ENCODE peak calls at places on chromosome 15, in four cellular contexts. N, Q, T and G are unnamed samples.

GRCh38 chr15:99909914-99910313 is 176.7 kb upstream of the LYSMD4 start:
- DNase-seq in Q (no peak), N (peak; percentile 29), T (no peak), G (no peak)

GRCh38 chr15:20353966-20354883 is 187.4 kb downstream of the GOLGA6L6 start:
- DNase-seq in T (no peak), Q (no peak), N (no peak), G (peak; percentile 53)

GRCh38 chr15:31297880-31298456 is 28.7 kb upstream of the KLF13 start:
- DNase-seq in T (no peak), Q (no peak), N (peak; percentile 21), G (peak; percentile 57)

GRCh38 chr15:38699633-38700230 is 135.1 kb upstream of the RASGRP1 start:
- DNase-seq in T (peak; percentile 50), N (peak; percentile 79), Q (peak; percentile 63), G (no peak)

GRCh38 chr15:101017041-101017754 is 98.0 kb downstream of the LRRK1 start:
- DNase-seq in Q (no peak), N (peak; percentile 38), T (no peak), G (no peak)

GRCh38 chr15:88604972-88605506 is 16.1 kb upstream of the AEN start:
- DNase-seq in T (no peak), N (no peak), Q (no peak), G (no peak)

GRCh38 chr15:72515591-72516389 is 41.7 kb downstream of the ARIH1 start:
- DNase-seq in N (no peak), T (no peak), Q (peak; percentile 49), G (no peak)

GRCh38 chr15:40770147-40770721 is 454 bp downstream of the C15orf62 start:
- DNase-seq in Q (no peak), N (no peak), T (no peak), G (no peak)

GRCh38 chr15:81387629-81388430 is 13.8 kb upstream of the TMC3 start:
- DNase-seq in Q (no peak), N (no peak), T (no peak), G (no peak)

GRCh38 chr15:80160570-80161156 is 7.9 kb downstream of the FAH start:
- DNase-seq in Q (peak; percentile 96), T (no peak), N (peak; percentile 91), G (peak; percentile 89)

GRCh38 chr15:52186651-52187486 is 4.3 kb downstream of the GNB5 start:
- DNase-seq in T (no peak), N (no peak), Q (no peak), G (no peak)

GRCh38 chr15:85504739-85505676 is 124.6 kb downstream of the AKAP13 start:
- DNase-seq in Q (peak; percentile 78), N (peak; percentile 56), T (peak; percentile 49), G (peak; percentile 48)

GRCh38 chr15:100596792-100597191 is 5.2 kb downstream of the LINS1 start:
- DNase-seq in T (no peak), N (peak; percentile 95), Q (no peak), G (no peak)

GRCh38 chr15:101128191-101128590 is 123.7 kb downstream of the CHSY1 start:
- DNase-seq in N (no peak), T (no peak), Q (peak; percentile 93), G (peak; percentile 84)

GRCh38 chr15:32738677-32739076 is 20.9 kb downstream of the GREM1 start:
- DNase-seq in Q (no peak), T (no peak), N (no peak), G (no peak)

GRCh38 chr15:82750831-82751181 is 41.1 kb upstream of the AP3B2 start:
- DNase-seq in T (peak; percentile 33), N (peak; percentile 42), Q (no peak), G (no peak)

GRCh38 chr15:28033443-28033842 is 65.7 kb downstream of the OCA2 start:
- DNase-seq in Q (no peak), N (no peak), T (no peak), G (no peak)

GRCh38 chr15:68507447-68507846 is 71.3 kb upstream of the CORO2B start:
- DNase-seq in T (no peak), N (no peak), Q (no peak), G (no peak)

GRCh38 chr15:100291106-100291505 is 50.7 kb downstream of the ADAMTS17 start:
- DNase-seq in Q (no peak), T (no peak), N (no peak), G (no peak)

GRCh38 chr15:22980189-22981136 is at the start of gene CYFIP1:
- DNase-seq in N (peak; percentile 78), Q (peak; percentile 90), T (peak; percentile 96), G (peak; percentile 100)

GRCh38 chr15:44554934-44555723 is 18.2 kb downstream of the EIF3J start:
- DNase-seq in Q (no peak), T (no peak), N (no peak), G (peak; percentile 18)

GRCh38 chr15:50182233-50183013 is 427 bp downstream of the SLC27A2 start:
- DNase-seq in T (peak; percentile 55), N (peak; percentile 46), Q (peak; percentile 38), G (peak; percentile 85)

GRCh38 chr15:61715082-61715481 is 345.2 kb downstream of the VPS13C start:
- DNase-seq in Q (no peak), N (no peak), T (no peak), G (no peak)

GRCh38 chr15:53130943-53131342 is 340.8 kb upstream of the ONECUT1 start:
- DNase-seq in Q (no peak), T (no peak), N (no peak), G (no peak)

GRCh38 chr15:90916461-90916860 is 13.4 kb downstream of the MAN2A2 start:
- DNase-seq in Q (no peak), N (no peak), T (no peak), G (peak; percentile 78)

DNA sequence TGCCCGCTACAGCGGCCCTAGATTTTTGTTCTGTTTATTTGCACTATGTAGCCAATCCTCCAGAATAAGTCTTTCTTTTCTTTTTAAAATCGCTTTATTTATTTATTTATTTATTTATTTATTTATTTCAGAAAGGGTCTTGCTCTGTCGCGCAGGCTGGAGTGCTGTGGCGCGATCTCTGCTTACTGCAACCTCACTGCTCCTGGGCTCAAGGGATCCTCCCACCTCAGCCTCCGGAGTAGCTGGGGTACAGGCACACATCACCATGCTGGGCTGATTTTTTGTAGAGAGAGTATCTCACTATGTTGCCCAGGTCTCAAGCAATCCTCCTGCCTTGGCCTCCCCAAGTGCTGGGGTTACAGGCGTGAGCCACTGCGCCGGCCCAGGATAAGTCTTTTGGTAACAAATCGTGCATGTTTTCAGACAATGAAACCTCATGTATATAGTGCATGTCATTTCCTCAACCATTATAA is 333 bp upstream of the MTFMT start:
- DNase-seq in Q (no peak), T (no peak), N (no peak), G (no peak)
- H3K27ac ChIP-seq in Q (no peak overlapping the region), T (peak overlapping the region; percentile 93), N (no peak overlapping the region), G (no peak overlapping the region)

DNA sequence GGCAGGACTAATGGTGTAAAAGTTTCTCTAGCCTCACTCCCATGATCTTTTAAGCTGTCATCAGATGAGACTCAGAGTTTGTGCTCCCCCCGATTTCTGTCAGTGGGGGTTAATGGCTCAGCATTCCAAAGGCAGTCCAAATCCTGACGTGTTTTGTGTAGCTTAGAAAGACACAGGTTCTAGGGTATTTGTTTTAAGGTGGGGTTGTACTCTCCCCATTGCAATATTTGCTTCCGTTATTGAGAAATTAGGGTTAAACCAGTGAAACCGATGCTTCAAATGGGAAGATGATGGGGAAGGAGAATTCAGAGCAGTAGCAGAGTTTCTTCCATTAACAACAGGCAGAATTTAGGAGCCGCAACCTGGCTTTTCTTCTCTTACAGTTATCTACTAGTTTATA is 3.4 kb downstream of the PIGB start:
- DNase-seq in N (no peak), Q (no peak), T (no peak), G (no peak)
- H3K4me1 ChIP-seq in N (no peaks in the 10 kb centered on the region), Q (peaks cover 5% of the 10 kb centered on the region), T (peaks cover 15% of the 10 kb centered on the region), G (peaks cover 9% of the 10 kb centered on the region)

GRCh38 chr15:47887181-47887580 is 169.9 kb downstream of the SEMA6D start:
- DNase-seq in N (no peak), T (no peak), Q (no peak), G (no peak)
- H3K4me2 ChIP-seq in N (no peak overlapping the region), T (no peak overlapping the region), Q (no peak overlapping the region), G (no peak overlapping the region)

DNA sequence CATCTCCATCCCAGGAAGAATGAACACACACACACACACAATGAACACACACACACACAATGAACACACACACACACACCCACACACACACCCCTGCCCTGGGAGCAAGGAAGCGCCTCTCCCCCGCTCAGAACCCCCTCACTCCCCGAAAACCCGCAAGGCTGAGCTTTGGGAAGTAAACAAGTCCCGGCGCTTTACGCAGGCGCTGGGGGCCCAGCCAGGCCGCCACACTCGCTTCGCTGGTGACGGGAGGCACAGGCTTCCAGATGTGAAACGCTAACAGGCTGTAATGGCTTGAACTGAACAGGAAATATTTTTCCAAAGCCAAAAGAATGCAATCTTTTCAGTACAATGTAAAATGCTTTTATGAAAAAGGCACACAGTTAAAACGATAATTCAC is 122.7 kb upstream of the IGF1R start:
- DNase-seq in N (no peak), Q (no peak), T (no peak), G (no peak)
- H3K27ac ChIP-seq in N (no peak overlapping the region), Q (no peak overlapping the region), T (no peak overlapping the region), G (no peak overlapping the region)

GRCh38 chr15:58771621-58772235 is 626 bp downstream of the MINDY2 start:
- DNase-seq in Q (no peak), N (peak; percentile 55), T (peak; percentile 70), G (peak; percentile 59)
- H3K4me1 ChIP-seq in Q (peaks cover 3% of the 10 kb centered on the region), N (peaks cover 15% of the 10 kb centered on the region), T (peaks cover 23% of the 10 kb centered on the region), G (peaks cover 19% of the 10 kb centered on the region)

GRCh38 chr15:46682969-46683791 is 1034.1 kb upstream of the SEMA6D start:
- DNase-seq in Q (no peak), T (no peak), N (no peak), G (no peak)
- H3K4me2 ChIP-seq in Q (no peak overlapping the region), T (no peak overlapping the region), N (no peak overlapping the region), G (no peak overlapping the region)

GRCh38 chr15:57373882-57374276 is 2.4 kb upstream of the CGNL1 start:
- DNase-seq in T (no peak), Q (no peak), N (no peak), G (no peak)

GRCh38 chr15:57377478-57377847 is 1.2 kb downstream of the CGNL1 start:
- DNase-seq in Q (no peak), N (no peak), T (peak; percentile 58), G (no peak)

GRCh38 chr15:57375827-57376694 is at the start of gene CGNL1:
- DNase-seq in Q (peak; percentile 23), T (peak; percentile 62), N (no peak), G (peak; percentile 95)

GRCh38 chr15:57379487-57379886 is 3.2 kb downstream of the CGNL1 start:
- DNase-seq in T (no peak), Q (no peak), N (no peak), G (no peak)

GRCh38 chr15:57376695-57377477 is 581 bp downstream of the CGNL1 start:
- DNase-seq in N (no peak), T (peak; percentile 58), Q (peak; percentile 31), G (peak; percentile 87)
- H3K27ac ChIP-seq in N (no peak overlapping the region), T (peak overlapping the region; percentile 66), Q (no peak overlapping the region), G (no peak overlapping the region)

DNA sequence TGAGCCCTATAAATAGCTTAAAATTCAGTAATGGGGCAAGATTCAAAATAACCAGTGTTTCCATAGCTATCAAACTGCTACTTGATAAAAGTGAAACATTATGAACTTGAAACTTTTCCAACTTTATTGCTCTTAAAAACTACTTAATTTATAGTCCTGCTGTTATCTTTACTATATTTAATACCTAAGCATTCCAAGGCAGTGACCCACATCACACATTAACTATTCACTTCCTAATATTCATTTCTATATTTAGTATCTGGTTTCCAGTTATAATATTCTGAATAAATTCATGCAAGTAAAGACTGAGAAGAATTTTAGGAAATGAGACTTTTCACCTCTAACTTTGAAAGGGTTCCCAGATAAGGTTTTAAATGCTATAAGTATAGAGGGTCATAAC is 64.9 kb downstream of the UACA start:
- DNase-seq in N (no peak), T (no peak), Q (no peak), G (no peak)
- H3K4me1 ChIP-seq in N (no peaks in the 10 kb centered on the region), T (peaks cover 64% of the 10 kb centered on the region), Q (peaks cover 3% of the 10 kb centered on the region), G (peaks cover 56% of the 10 kb centered on the region)